ENCODE peak calls at places on chromosomes 5 and 9, in four cellular contexts. L is DND-41, V is HepG2, X is mesendoderm. R is an unnamed sample.

GRCh38 chr9:31027678-31028077 is 1356.8 kb upstream of the ACO1 start:
- DNase-seq in L (no peak), V (no peak), X (no peak), R (no peak)

GRCh38 chr9:106921341-106921899 is 58.5 kb downstream of the ZNF462 start:
- DNase-seq in L (peak; percentile 31), V (peak; percentile 8), X (peak; percentile 90), R (peak; percentile 90)

GRCh38 chr5:54379590-54379989 is 69.2 kb upstream of the ARL15 start:
- DNase-seq in L (no peak), V (no peak), X (peak; percentile 3), R (no peak)

GRCh38 chr5:44875661-44876250 is 67.0 kb downstream of the MRPS30 start:
- DNase-seq in L (no peak), V (peak; percentile 51), X (peak; percentile 20), R (peak; percentile 85)

GRCh38 chr5:170882345-170882744 is 20.5 kb downstream of the RANBP17 start:
- DNase-seq in L (no peak), V (no peak), X (no peak), R (no peak)

GRCh38 chr5:18010053-18010452 is 375.8 kb downstream of the TAF11L14 start:
- DNase-seq in L (no peak), V (no peak), X (peak; percentile 42), R (no peak)

GRCh38 chr9:126612329-126612812 is 1.4 kb upstream of the LMX1B start:
- DNase-seq in L (no peak), V (no peak), X (no peak), R (no peak)

GRCh38 chr9:94560237-94560636 is 5.4 kb downstream of the PCAT7 start:
- DNase-seq in L (no peak), V (no peak), X (no peak), R (no peak)

GRCh38 chr9:16871358-16872151 is 1.1 kb upstream of the BNC2 start:
- DNase-seq in L (peak; percentile 64), V (no peak), X (peak; percentile 74), R (peak; percentile 57)

GRCh38 chr5:152503206-152503605 is 98.1 kb upstream of the NMUR2 start:
- DNase-seq in L (no peak), V (no peak), X (peak; percentile 39), R (no peak)

GRCh38 chr5:156922207-156922792 is 40.7 kb downstream of the TIMD4 start:
- DNase-seq in L (no peak), V (no peak), X (no peak), R (peak; percentile 74)

GRCh38 chr9:111360881-111361280 is 30.9 kb upstream of the OR2K2 start:
- DNase-seq in L (no peak), V (no peak), X (no peak), R (no peak)

GRCh38 chr9:27033815-27034403 is 28.4 kb upstream of the LRRC19 start:
- DNase-seq in L (peak; percentile 53), V (peak; percentile 30), X (peak; percentile 38), R (peak; percentile 23)

GRCh38 chr5:76938177-76938576 is 14.7 kb upstream of the CRHBP start:
- DNase-seq in L (no peak), V (no peak), X (no peak), R (no peak)

GRCh38 chr5:128109766-128110165 is 26.2 kb downstream of the SLC12A2 start:
- DNase-seq in L (no peak), V (no peak), X (no peak), R (no peak)

GRCh38 chr5:72163349-72163983 is 56.2 kb downstream of the MAP1B start:
- DNase-seq in L (no peak), V (no peak), X (no peak), R (no peak)
- H3K79me2 ChIP-seq in L (no peaks in the 10 kb centered on the region), V (no peaks in the 10 kb centered on the region), X (peaks cover 8% of the 10 kb centered on the region), R (no peaks in the 10 kb centered on the region)

GRCh38 chr9:114501786-114502682 is 3.2 kb downstream of the WHRN start:
- DNase-seq in L (no peak), V (peak; percentile 48), X (peak; percentile 71), R (peak; percentile 43)
- H3K9ac ChIP-seq in L (no peak overlapping the region), V (peak overlapping the region; percentile 83), X (peak overlapping the region; percentile 0), R (peak overlapping the region; percentile 97)

DNA sequence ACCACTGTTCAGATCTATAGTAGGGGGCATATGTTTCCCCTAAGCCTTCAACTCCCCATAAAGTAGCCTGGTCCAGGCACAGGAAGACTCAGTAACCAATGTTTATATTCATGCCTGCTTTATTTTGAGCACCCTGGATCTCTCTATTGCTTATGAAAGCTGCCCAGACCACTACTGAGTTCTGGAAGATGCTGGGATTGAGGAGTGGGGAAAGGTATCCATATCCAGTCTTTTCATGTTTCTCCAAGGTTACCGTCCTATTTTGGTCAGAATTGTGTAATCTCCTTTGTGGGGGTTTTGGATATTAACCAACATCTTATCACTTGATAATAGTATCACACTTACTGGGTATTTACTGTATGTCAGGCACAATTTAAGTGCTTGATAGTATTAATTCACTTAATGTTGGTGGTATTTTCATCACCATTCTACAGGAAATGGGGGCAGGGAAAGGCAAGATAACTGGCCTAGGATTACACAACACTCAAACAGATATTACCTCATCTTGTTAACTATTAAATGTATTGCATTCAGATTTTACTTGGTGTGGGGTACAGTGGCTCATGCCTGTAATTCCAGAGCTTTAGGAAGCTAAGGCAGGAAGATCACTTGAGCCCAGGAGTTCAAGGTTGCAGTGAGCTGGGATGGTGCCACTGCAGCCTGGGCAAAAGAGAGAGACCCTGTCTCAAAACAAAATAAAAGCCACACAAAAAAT is 36.3 kb downstream of the RUSC2 start:
- DNase-seq in L (no peak), V (no peak), X (no peak), R (no peak)
- H3K79me2 ChIP-seq in L (no peaks in the 10 kb centered on the region), V (no peaks in the 10 kb centered on the region), X (no peaks in the 10 kb centered on the region), R (no peaks in the 10 kb centered on the region)

GRCh38 chr5:132820162-132820754 is 7.2 kb downstream of the SOWAHA start:
- DNase-seq in L (peak; percentile 83), V (peak; percentile 88), X (peak; percentile 95), R (peak; percentile 91)
- H3K9ac ChIP-seq in L (no peak overlapping the region), V (peak overlapping the region; percentile 69), X (no peak overlapping the region), R (no peak overlapping the region)

GRCh38 chr9:83023151-83023550 is 39.8 kb downstream of the RASEF start:
- DNase-seq in L (no peak), V (no peak), X (no peak), R (no peak)
- H3K79me2 ChIP-seq in L (no peaks in the 10 kb centered on the region), V (no peaks in the 10 kb centered on the region), X (no peaks in the 10 kb centered on the region), R (no peaks in the 10 kb centered on the region)